ENCODE peak calls at places on chromosomes 4 and X, in ten cellular contexts. G is brain microvascular endothelial cell; I is body of pancreas; P is colonic mucosa; R is OCI-LY7; U is GM12865; D is WTC11; J is esophagus muscularis mucosa; M is epithelial cell of esophagus; W is CD8-positive, alpha-beta T cell. Q is an unnamed sample.

GRCh38 chr4:109294006-109294405 is 8.5 kb downstream of the COL25A1 start:
- DNase-seq in M (no peak), R (peak; percentile 54), P (no peak), D (peak; percentile 53), J (no peak), U (peak; percentile 64), G (no peak), I (no peak), W (no peak), Q (no peak)

GRCh38 chr4:152972821-152973613 is 36.9 kb downstream of the FHDC1 start:
- DNase-seq in R (no peak), U (no peak), W (no peak), M (peak; percentile 80), J (no peak), G (peak; percentile 81), P (no peak), D (no peak), I (no peak), Q (no peak)

GRCh38 chr4:24476209-24476781 is 108.1 kb downstream of the DHX15 start:
- DNase-seq in U (peak; percentile 22), J (no peak), P (no peak), W (no peak), M (peak; percentile 43), G (no peak), D (no peak), R (peak; percentile 28), I (no peak), Q (no peak)

GRCh38 chr4:121072080-121072835 is at the start of gene NDNF:
- DNase-seq in G (no peak), R (no peak), P (peak; percentile 85), I (peak; percentile 11), M (peak; percentile 26), U (peak; percentile 8), W (peak; percentile 18), J (no peak), D (peak; percentile 52), Q (peak; percentile 39)

GRCh38 chr4:183333983-183334382 is 11.8 kb upstream of the CLDN24 start:
- DNase-seq in G (no peak), M (peak; percentile 46), R (no peak), U (no peak), J (no peak), W (no peak), P (no peak), D (no peak), I (no peak), Q (no peak)

GRCh38 chrX:3094261-3094660 is 53.0 kb downstream of the ARSF start:
- DNase-seq in U (no peak), W (no peak), P (peak; percentile 20), M (peak; percentile 38), R (no peak), G (peak; percentile 1), D (no peak), J (no peak), I (no peak), Q (peak; percentile 56)

GRCh38 chr4:13821522-13821921 is 194.0 kb upstream of the BOD1L1 start:
- DNase-seq in U (no peak), D (peak; percentile 28), J (no peak), W (no peak), I (no peak), P (no peak), G (no peak), M (no peak), R (no peak), Q (no peak)

GRCh38 chrX:149060921-149061320 is 444.2 kb downstream of the IDS start:
- DNase-seq in I (no peak), D (no peak), J (no peak), M (peak; percentile 1), P (no peak), R (no peak), W (no peak), U (no peak), G (peak; percentile 29), Q (no peak)

GRCh38 chr4:6575503-6576240 is 683 bp downstream of the MAN2B2 start:
- DNase-seq in M (no peak), J (no peak), U (no peak), D (no peak), I (no peak), R (no peak), W (no peak), P (peak; percentile 30), G (no peak), Q (no peak)

GRCh38 chrX:105167233-105167632 is 53.3 kb downstream of the TEX13A start:
- DNase-seq in W (no peak), D (no peak), P (no peak), I (no peak), M (peak; percentile 1), J (no peak), G (no peak), R (no peak), U (no peak), Q (no peak)

GRCh38 chr4:167428172-167428571 is 193.9 kb upstream of the SPOCK3 start:
- DNase-seq in I (peak; percentile 6), U (no peak), R (no peak), G (no peak), W (no peak), M (peak; percentile 22), P (no peak), J (no peak), D (no peak), Q (no peak)

GRCh38 chr4:41602113-41602512 is 64.2 kb downstream of the LIMCH1 start:
- DNase-seq in D (no peak), U (no peak), P (no peak), M (no peak), W (no peak), I (no peak), R (no peak), J (no peak), G (no peak), Q (no peak)

GRCh38 chrX:7372843-7373525 is 225.0 kb upstream of the PUDP start:
- DNase-seq in M (peak; percentile 76), J (no peak), W (no peak), P (no peak), I (no peak), U (no peak), D (no peak), G (peak; percentile 42), R (no peak), Q (no peak)

GRCh38 chr4:15231265-15232091 is 196.4 kb upstream of the C1QTNF7 start:
- DNase-seq in D (peak; percentile 77), I (peak; percentile 79), G (peak; percentile 91), P (peak; percentile 84), J (no peak), U (peak; percentile 80), R (peak; percentile 79), W (peak; percentile 75), M (peak; percentile 81), Q (peak; percentile 79)

GRCh38 chrX:48697182-48697727 is 721 bp downstream of the SUV39H1 start:
- DNase-seq in U (no peak), I (no peak), G (no peak), R (no peak), M (no peak), D (no peak), J (no peak), W (no peak), P (no peak), Q (no peak)

DNA sequence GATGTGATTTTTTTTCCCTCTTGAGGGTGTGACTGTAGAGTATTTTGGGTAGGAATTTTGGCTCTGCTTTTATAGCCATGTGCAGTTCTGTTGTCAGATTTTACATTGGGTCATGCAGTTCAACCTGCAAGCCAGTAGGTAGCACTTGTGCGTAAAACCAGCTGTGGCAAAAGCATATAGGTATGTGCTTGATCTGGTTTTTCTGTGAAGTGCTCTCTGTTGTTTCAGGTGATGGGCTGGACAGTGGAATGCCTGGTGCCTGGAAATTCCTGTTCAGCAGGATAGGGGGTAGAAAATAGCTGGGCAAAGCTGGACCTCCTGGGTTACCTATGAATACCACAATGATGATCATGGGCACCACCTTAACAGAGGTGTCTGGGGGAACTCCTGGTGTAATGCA is 584.2 kb upstream of the PCDH10 start:
- DNase-seq in I (no peak), G (no peak), U (no peak), W (no peak), J (no peak), R (peak; percentile 16), P (no peak), M (peak; percentile 58), D (no peak), Q (no peak)
- TF ChIP-seq CTCF in I (no peak), G (no peak), U (no peak), W (no peak), J (no peak), R (peak; percentile 46), P (no peak), M (peak; percentile 48), D (no peak), Q (no peak)

DNA sequence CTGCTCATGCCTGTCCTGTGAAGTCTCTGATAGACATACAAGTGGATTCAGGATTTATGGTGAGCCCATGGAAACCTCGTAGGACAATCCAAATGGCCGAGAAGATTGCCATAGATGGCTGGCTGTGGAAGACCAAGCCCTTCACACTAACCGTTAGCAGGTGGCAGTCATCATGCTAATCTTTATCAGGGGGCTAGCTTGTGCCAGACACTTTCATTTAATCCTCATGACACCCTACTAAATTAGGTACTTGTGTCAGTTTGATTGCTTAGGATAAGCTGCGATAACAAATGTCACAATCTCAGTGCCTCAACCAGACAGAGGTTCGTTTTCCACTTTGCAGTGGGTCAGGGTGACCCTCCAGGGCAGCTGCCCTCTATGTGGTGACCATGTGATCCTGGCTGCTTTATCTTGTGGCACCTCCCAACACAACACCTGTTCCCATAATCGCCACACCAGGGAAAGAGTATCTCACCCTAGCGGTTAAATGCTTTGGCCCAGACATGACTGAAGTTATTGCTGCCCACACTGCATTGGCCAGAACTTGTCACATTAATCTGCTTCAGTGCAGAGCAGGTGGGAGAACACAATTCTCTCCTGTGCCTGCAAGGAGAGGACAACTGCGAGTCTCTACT is 60.8 kb downstream of the REPS2 start:
- DNase-seq in P (no peak), W (no peak), U (peak; percentile 37), I (no peak), M (peak; percentile 11), R (peak; percentile 47), D (peak; percentile 15), J (no peak), G (no peak), Q (no peak)
- TF ChIP-seq CTCF in P (no peak), W (no peak), U (peak; percentile 38), I (no peak), M (no peak), R (peak; percentile 70), D (peak; percentile 17), J (peak; percentile 32), G (peak; percentile 67), Q (no peak)

DNA sequence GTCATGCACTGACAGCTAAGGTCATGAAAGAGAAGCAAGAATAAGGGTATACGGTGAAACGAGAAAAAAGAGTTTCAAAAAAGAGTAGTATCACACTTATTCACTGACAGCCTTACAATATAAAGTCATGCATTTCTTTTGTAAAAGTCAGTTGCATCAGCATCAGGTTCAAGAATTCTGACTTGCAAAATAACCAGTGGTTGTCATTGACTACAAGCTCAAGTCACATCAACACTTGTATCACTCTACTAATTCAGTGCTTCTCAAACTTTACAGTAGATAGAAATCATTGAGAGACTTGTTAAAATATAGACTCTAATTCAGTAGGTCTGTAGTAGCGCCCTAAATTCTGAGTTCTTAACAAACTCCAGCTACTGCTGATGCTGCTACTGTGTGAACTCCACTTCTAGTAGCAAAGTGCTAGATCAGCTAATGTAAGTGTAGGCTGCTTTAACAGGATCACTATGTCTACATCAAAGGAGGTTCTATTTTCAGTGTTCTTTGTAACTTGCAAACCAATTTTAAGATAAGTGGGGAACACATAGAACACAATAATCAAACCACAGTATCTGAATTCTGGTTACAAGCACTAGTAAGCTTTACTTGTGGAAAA is 221.7 kb downstream of the PDGFC start:
- DNase-seq in G (no peak), D (no peak), I (no peak), M (no peak), J (no peak), R (no peak), P (no peak), U (no peak), W (no peak), Q (no peak)
- TF ChIP-seq CTCF in G (no peak), D (no peak), I (no peak), M (no peak), J (no peak), R (no peak), P (no peak), U (no peak), W (no peak), Q (no peak)

GRCh38 chr4:177064724-177065394 is 244.8 kb upstream of the NEIL3 start:
- DNase-seq in G (no peak), I (no peak), W (no peak), M (no peak), U (no peak), D (peak; percentile 16), R (no peak), P (no peak), J (no peak), Q (no peak)
- TF ChIP-seq CTCF in G (no peak), I (no peak), W (no peak), M (no peak), U (no peak), D (no peak), R (no peak), P (no peak), J (no peak), Q (no peak)